ENCODE peak calls at places on chromosome 17, in eight cellular contexts. I is adrenal gland, A is mammary epithelial cell, Y is tibial artery, C is mesenchymal stem cell, M is left ventricle myocardium inferior, K is small intestine, F is fibroblast of lung. O is an unnamed sample.

GRCh38 chr17:390025-390424 is 37.4 kb upstream of the RPH3AL start:
- DNase-seq in I (no peak), A (no peak), Y (no peak), C (no peak), M (no peak), K (no peak), F (no peak), O (no peak)

GRCh38 chr17:71188811-71189492 is 931.9 kb upstream of the SOX9 start:
- DNase-seq in I (no peak), A (peak; percentile 90), Y (no peak), C (peak; percentile 94), M (no peak), K (no peak), F (peak; percentile 96), O (no peak)

GRCh38 chr17:68771867-68772515 is 170.8 kb upstream of the FAM20A start:
- DNase-seq in I (no peak), A (peak; percentile 39), Y (no peak), C (peak; percentile 76), M (no peak), K (peak; percentile 62), F (peak; percentile 87), O (no peak)

GRCh38 chr17:43740541-43740940 is 18.1 kb downstream of the SOST start:
- DNase-seq in I (no peak), A (peak; percentile 43), Y (no peak), C (no peak), M (no peak), K (no peak), F (no peak), O (no peak)

GRCh38 chr17:47119746-47120520 is 69.2 kb downstream of the CDC27 start:
- DNase-seq in I (no peak), A (peak; percentile 47), Y (no peak), C (peak; percentile 54), M (no peak), K (no peak), F (peak; percentile 7), O (no peak)

GRCh38 chr17:64174686-64175456 is 44.9 kb upstream of the ERN1 start:
- DNase-seq in I (peak; percentile 83), A (peak; percentile 49), Y (peak; percentile 72), C (peak; percentile 69), M (no peak), K (no peak), F (peak; percentile 79), O (no peak)

GRCh38 chr17:31724026-31724425 is 135.0 kb downstream of the COPRS start:
- DNase-seq in I (peak; percentile 58), A (peak; percentile 4), Y (no peak), C (peak; percentile 96), M (no peak), K (no peak), F (peak; percentile 79), O (no peak)

GRCh38 chr17:48642059-48642842 is 16.1 kb upstream of the HOXB9 start:
- DNase-seq in I (no peak), A (no peak), Y (no peak), C (peak; percentile 76), M (no peak), K (no peak), F (no peak), O (no peak)

GRCh38 chr17:1904273-1905052 is 74.7 kb downstream of the RPA1 start:
- DNase-seq in I (no peak), A (no peak), Y (no peak), C (no peak), M (no peak), K (no peak), F (no peak), O (no peak)

GRCh38 chr17:82949984-82950383 is 110.2 kb upstream of the ZNF750 start:
- DNase-seq in I (no peak), A (no peak), Y (peak; percentile 31), C (no peak), M (no peak), K (no peak), F (no peak), O (no peak)

GRCh38 chr17:82950525-82951102 is 110.8 kb upstream of the ZNF750 start:
- DNase-seq in I (no peak), A (no peak), Y (peak; percentile 12), C (no peak), M (peak; percentile 1), K (no peak), F (no peak), O (no peak)

GRCh38 chr17:82949361-82949760 is 109.5 kb upstream of the ZNF750 start:
- DNase-seq in I (no peak), A (no peak), Y (peak; percentile 44), C (no peak), M (peak; percentile 5), K (no peak), F (no peak), O (no peak)

GRCh38 chr17:82948957-82949356 is 109.1 kb upstream of the ZNF750 start:
- DNase-seq in I (no peak), A (no peak), Y (peak; percentile 4), C (no peak), M (no peak), K (no peak), F (no peak), O (no peak)

GRCh38 chr17:82952019-82952418 is 112.2 kb upstream of the ZNF750 start:
- DNase-seq in I (no peak), A (no peak), Y (peak; percentile 15), C (no peak), M (peak; percentile 5), K (no peak), F (no peak), O (no peak)
- H3K9me3 ChIP-seq in I (no peaks in the 10 kb centered on the region), A (peaks cover 50% of the 10 kb centered on the region), Y (no peaks in the 10 kb centered on the region), C (peaks cover 51% of the 10 kb centered on the region), M (peaks cover 53% of the 10 kb centered on the region), K (no peaks in the 10 kb centered on the region), F (no peaks in the 10 kb centered on the region), O (peaks cover 18% of the 10 kb centered on the region)

GRCh38 chr17:57375770-57376181 is 119.5 kb downstream of the MSI2 start:
- DNase-seq in I (peak; percentile 83), A (peak; percentile 91), Y (no peak), C (no peak), M (no peak), K (peak; percentile 17), F (no peak), O (no peak)
- H3K27ac ChIP-seq in I (no peak overlapping the region), A (peak overlapping the region; percentile 60), Y (no peak overlapping the region), C (no peak overlapping the region), M (no peak overlapping the region), K (no peak overlapping the region), F (no peak overlapping the region), O (no peak overlapping the region)

GRCh38 chr17:27069842-27070508 is 223.9 kb upstream of the WSB1 start:
- DNase-seq in I (no peak), A (no peak), Y (no peak), C (no peak), M (no peak), K (no peak), F (no peak), O (no peak)
- H3K9me3 ChIP-seq in I (no peaks in the 10 kb centered on the region), A (peaks cover 3% of the 10 kb centered on the region), Y (no peaks in the 10 kb centered on the region), C (no peaks in the 10 kb centered on the region), M (no peaks in the 10 kb centered on the region), K (no peaks in the 10 kb centered on the region), F (no peaks in the 10 kb centered on the region), O (peaks cover 9% of the 10 kb centered on the region)

GRCh38 chr17:55709440-55709839 is 13.2 kb downstream of the TMEM100 start:
- DNase-seq in I (no peak), A (no peak), Y (no peak), C (no peak), M (no peak), K (no peak), F (no peak), O (no peak)

GRCh38 chr17:55710829-55711496 is 11.7 kb downstream of the TMEM100 start:
- DNase-seq in I (peak; percentile 60), A (no peak), Y (no peak), C (no peak), M (no peak), K (no peak), F (no peak), O (no peak)

GRCh38 chr17:55708575-55708974 is 14.1 kb downstream of the TMEM100 start:
- DNase-seq in I (no peak), A (no peak), Y (no peak), C (no peak), M (no peak), K (no peak), F (no peak), O (no peak)

GRCh38 chr17:55709984-55710383 is 12.7 kb downstream of the TMEM100 start:
- DNase-seq in I (no peak), A (no peak), Y (peak; percentile 74), C (no peak), M (no peak), K (no peak), F (no peak), O (no peak)

GRCh38 chr17:55710410-55710809 is 12.3 kb downstream of the TMEM100 start:
- DNase-seq in I (no peak), A (no peak), Y (no peak), C (peak; percentile 63), M (no peak), K (no peak), F (peak; percentile 43), O (no peak)
- H3K27ac ChIP-seq in I (no peak overlapping the region), A (no peak overlapping the region), Y (peak overlapping the region; percentile 65), C (no peak overlapping the region), M (no peak overlapping the region), K (no peak overlapping the region), F (no peak overlapping the region), O (no peak overlapping the region)

GRCh38 chr17:9772658-9773057 is 18.7 kb downstream of the DHRS7C start:
- DNase-seq in I (no peak), A (no peak), Y (peak; percentile 62), C (no peak), M (no peak), K (no peak), F (no peak), O (no peak)
- H3K9me3 ChIP-seq in I (no peaks in the 10 kb centered on the region), A (no peaks in the 10 kb centered on the region), Y (no peaks in the 10 kb centered on the region), C (no peaks in the 10 kb centered on the region), M (peaks cover 10% of the 10 kb centered on the region), K (no peaks in the 10 kb centered on the region), F (no peaks in the 10 kb centered on the region), O (no peaks in the 10 kb centered on the region)

GRCh38 chr17:75632428-75632827 is 806 bp upstream of the SMIM5 start:
- DNase-seq in I (no peak), A (no peak), Y (no peak), C (no peak), M (no peak), K (no peak), F (no peak), O (no peak)
- H3K27ac ChIP-seq in I (no peak overlapping the region), A (no peak overlapping the region), Y (no peak overlapping the region), C (no peak overlapping the region), M (peak overlapping the region; percentile 92), K (peak overlapping the region; percentile 10), F (no peak overlapping the region), O (no peak overlapping the region)

DNA sequence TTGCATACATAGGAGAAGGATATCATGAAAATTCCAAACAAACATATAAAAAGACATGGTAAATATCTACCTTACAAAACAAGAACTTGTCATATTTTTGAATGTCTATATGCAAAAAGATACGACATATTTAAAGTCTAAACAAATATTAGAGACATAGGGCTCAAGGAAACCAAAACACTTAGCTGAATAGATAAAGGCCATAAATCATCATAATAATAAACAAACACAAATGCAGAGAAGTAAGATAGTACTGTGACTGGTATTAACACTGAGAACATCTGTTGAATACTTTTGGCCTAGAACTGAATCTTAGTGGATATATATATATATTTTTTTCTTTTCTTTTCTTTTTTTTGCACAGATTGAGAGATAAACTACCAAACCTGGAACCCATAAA is 435.8 kb downstream of the KCNJ18 start:
- DNase-seq in I (no peak), A (no peak), Y (no peak), C (no peak), M (no peak), K (no peak), F (no peak), O (no peak)
- H3K9me3 ChIP-seq in I (no peaks in the 10 kb centered on the region), A (peaks cover 19% of the 10 kb centered on the region), Y (no peaks in the 10 kb centered on the region), C (no peaks in the 10 kb centered on the region), M (peaks cover 14% of the 10 kb centered on the region), K (no peaks in the 10 kb centered on the region), F (no peaks in the 10 kb centered on the region), O (peaks cover 2% of the 10 kb centered on the region)